ENCODE peak calls at places on chromosomes 1 and 21, in seven cellular contexts. I, C, X, B, L, M and Q are unnamed samples.

GRCh38 chr1:220775238-220775853 is 11.4 kb upstream of the MTARC1 start:
- DNase-seq in B (no peak), I (no peak), C (peak; percentile 35), X (peak; percentile 73), M (peak; percentile 76), L (peak; percentile 51), Q (no peak)

GRCh38 chr1:239155466-239155865 is 230.9 kb upstream of the CHRM3 start:
- DNase-seq in B (no peak), X (no peak), I (no peak), L (no peak), M (no peak), C (no peak), Q (no peak)

GRCh38 chr1:169193191-169193850 is 86.8 kb downstream of the ATP1B1 start:
- DNase-seq in C (peak; percentile 53), M (no peak), I (no peak), L (peak; percentile 12), X (peak; percentile 76), B (no peak), Q (no peak)

GRCh38 chr1:18800258-18800657 is 59.2 kb downstream of the TAS1R2 start:
- DNase-seq in L (no peak), B (no peak), I (no peak), X (no peak), M (no peak), C (no peak), Q (no peak)

GRCh38 chr1:15751739-15752138 is 6.9 kb upstream of the FBLIM1 start:
- DNase-seq in C (no peak), X (no peak), M (no peak), L (no peak), B (no peak), I (no peak), Q (no peak)

GRCh38 chr1:179142889-179143299 is 61.0 kb downstream of the TOR3A start:
- DNase-seq in L (no peak), B (no peak), I (no peak), M (no peak), C (peak; percentile 22), X (no peak), Q (no peak)

GRCh38 chr1:33096358-33097005 is 15.5 kb downstream of the AZIN2 start:
- DNase-seq in C (no peak), X (peak; percentile 58), B (no peak), L (no peak), I (no peak), M (peak; percentile 5), Q (no peak)

GRCh38 chr1:68384872-68385390 is 64.8 kb downstream of the RPE65 start:
- DNase-seq in X (no peak), I (no peak), C (peak; percentile 46), M (no peak), L (no peak), B (no peak), Q (no peak)

GRCh38 chr1:204434116-204434755 is 22.6 kb upstream of the PPP1R15B start:
- DNase-seq in M (no peak), C (no peak), L (no peak), X (no peak), B (no peak), I (no peak), Q (no peak)

GRCh38 chr1:109793089-109793485 is 29.4 kb upstream of the EPS8L3 start:
- DNase-seq in I (peak; percentile 18), L (no peak), X (peak; percentile 17), B (no peak), C (no peak), M (peak; percentile 37), Q (no peak)

GRCh38 chr1:78678324-78678723 is 28.7 kb downstream of the IFI44 start:
- DNase-seq in I (no peak), L (no peak), C (no peak), M (no peak), B (no peak), X (no peak), Q (no peak)

GRCh38 chr21:27421654-27422053 is 454.8 kb upstream of the ADAMTS5 start:
- DNase-seq in M (no peak), C (no peak), B (no peak), X (no peak), I (no peak), L (no peak), Q (no peak)

GRCh38 chr21:27423906-27424595 is 457.2 kb upstream of the ADAMTS5 start:
- DNase-seq in C (no peak), M (no peak), B (no peak), X (no peak), L (no peak), I (no peak), Q (no peak)

GRCh38 chr21:27422435-27422834 is 455.5 kb upstream of the ADAMTS5 start:
- DNase-seq in X (no peak), M (no peak), I (no peak), B (no peak), L (no peak), C (no peak), Q (no peak)

GRCh38 chr21:27424601-27425000 is 457.7 kb upstream of the ADAMTS5 start:
- DNase-seq in M (no peak), B (no peak), C (no peak), L (no peak), X (no peak), I (no peak), Q (no peak)

GRCh38 chr21:27423073-27423472 is 456.2 kb upstream of the ADAMTS5 start:
- DNase-seq in B (no peak), L (peak; percentile 59), I (peak; percentile 80), M (peak; percentile 65), C (peak; percentile 50), X (peak; percentile 88), Q (no peak)
- H3K27ac ChIP-seq in B (no peak overlapping the region), L (peak overlapping the region; percentile 3), I (peak overlapping the region; percentile 53), M (peak overlapping the region; percentile 37), C (no peak overlapping the region), X (no peak overlapping the region), Q (no peak overlapping the region)

DNA sequence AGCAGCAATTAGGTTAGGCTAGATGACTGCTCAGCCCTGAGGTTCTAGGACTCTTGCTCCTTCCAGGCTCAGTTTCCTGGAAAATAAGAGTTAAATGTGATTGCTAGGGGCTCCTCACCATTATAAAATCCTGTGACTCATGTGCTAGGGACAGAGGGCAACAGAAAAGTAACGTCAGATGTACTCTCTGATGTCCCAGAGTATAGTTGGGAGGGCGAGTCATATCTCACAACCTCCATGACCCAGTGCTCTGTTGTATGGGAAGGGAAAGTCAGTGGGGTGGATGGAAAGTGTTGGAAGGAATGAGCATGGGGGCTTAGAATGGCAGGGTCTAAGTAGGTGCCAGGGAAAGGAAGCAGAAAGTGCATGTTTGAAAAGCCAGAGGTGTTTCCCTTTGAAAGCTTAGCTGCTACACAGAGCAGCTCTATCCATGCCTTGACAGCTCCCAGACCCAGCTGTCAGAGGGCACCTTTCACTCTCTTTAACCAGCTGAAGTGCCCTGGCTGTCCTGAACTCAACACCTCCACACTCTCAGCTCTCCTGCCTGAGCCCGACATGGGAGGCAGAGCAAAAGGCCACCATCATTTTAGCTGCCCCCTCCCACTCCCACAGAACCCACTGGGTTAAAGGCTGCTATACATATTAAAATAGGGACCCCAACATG is 11.6 kb downstream of the GJA5 start:
- DNase-seq in I (no peak), X (peak; percentile 60), M (no peak), B (no peak), C (no peak), L (no peak), Q (no peak)
- H3K27ac ChIP-seq in I (no peak overlapping the region), X (peak overlapping the region; percentile 93), M (no peak overlapping the region), B (no peak overlapping the region), C (no peak overlapping the region), L (no peak overlapping the region), Q (no peak overlapping the region)

GRCh38 chr21:45071396-45072165 is 2.8 kb upstream of the ADARB1 start:
- DNase-seq in I (peak; percentile 59), B (no peak), L (no peak), C (no peak), M (no peak), X (no peak), Q (no peak)

GRCh38 chr21:45069085-45069484 is 5.3 kb upstream of the ADARB1 start:
- DNase-seq in L (no peak), B (no peak), X (no peak), C (no peak), I (no peak), M (no peak), Q (no peak)

GRCh38 chr21:45067462-45068285 is 6.7 kb upstream of the ADARB1 start:
- DNase-seq in B (no peak), M (no peak), X (no peak), I (no peak), C (no peak), L (no peak), Q (no peak)

GRCh38 chr21:45070970-45071369 is 3.4 kb upstream of the ADARB1 start:
- DNase-seq in M (peak; percentile 29), L (no peak), B (no peak), C (no peak), I (peak; percentile 39), X (no peak), Q (no peak)

GRCh38 chr21:45069711-45070110 is 4.7 kb upstream of the ADARB1 start:
- DNase-seq in M (no peak), X (no peak), B (no peak), I (no peak), L (no peak), C (no peak), Q (no peak)
- H3K27ac ChIP-seq in M (no peak overlapping the region), X (no peak overlapping the region), B (no peak overlapping the region), I (no peak overlapping the region), L (no peak overlapping the region), C (no peak overlapping the region), Q (no peak overlapping the region)

GRCh38 chr1:208165659-208166058 is 78.5 kb downstream of the PLXNA2 start:
- DNase-seq in X (no peak), C (no peak), M (no peak), L (no peak), I (peak; percentile 71), B (no peak), Q (no peak)

GRCh38 chr1:208164609-208165008 is 79.6 kb downstream of the PLXNA2 start:
- DNase-seq in B (no peak), L (no peak), I (peak; percentile 37), X (peak; percentile 64), M (no peak), C (no peak), Q (no peak)

GRCh38 chr1:208167229-208167869 is 76.8 kb downstream of the PLXNA2 start:
- DNase-seq in C (no peak), B (no peak), X (no peak), L (no peak), M (no peak), I (no peak), Q (no peak)

GRCh38 chr1:208169081-208169879 is 74.9 kb downstream of the PLXNA2 start:
- DNase-seq in B (no peak), M (no peak), I (no peak), C (no peak), X (no peak), L (no peak), Q (no peak)

DNA sequence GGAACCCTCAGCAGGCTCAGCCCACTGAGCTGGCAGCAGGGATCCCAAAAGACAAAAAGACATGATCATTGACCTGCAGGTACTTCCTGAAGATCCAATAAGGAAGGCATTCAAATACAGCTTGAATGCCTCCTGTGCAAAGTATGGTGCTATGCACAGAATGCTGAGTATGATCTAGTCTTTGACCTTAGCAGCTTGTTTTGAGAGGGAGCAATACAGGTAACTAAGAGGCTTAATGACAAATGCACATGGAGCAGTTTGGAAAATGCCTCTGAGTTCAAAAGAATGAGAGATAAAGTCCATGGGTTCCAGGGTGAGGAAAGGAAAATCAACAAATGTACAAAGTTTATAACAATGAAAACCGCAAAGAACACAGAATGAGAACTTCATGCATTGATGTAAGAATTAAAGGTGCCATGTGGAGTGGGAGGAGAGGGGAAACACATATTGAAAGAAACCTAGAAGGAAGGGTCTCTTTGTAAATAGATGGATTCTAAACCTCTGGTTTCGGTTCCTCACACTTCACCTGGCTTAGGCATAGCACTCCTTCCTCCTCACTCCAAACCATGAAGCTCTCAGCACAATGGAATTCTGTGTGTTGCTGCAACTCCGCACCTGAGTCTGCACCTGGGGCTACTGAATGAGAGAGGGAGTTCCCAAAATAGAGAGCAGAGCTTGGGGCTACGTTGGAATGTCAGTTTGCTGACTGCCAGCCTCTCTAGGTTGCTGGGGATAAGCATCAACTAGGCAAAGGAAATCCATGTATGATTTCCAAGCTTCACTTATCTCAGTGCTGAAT is 77.6 kb downstream of the PLXNA2 start:
- DNase-seq in I (peak; percentile 12), B (no peak), C (no peak), M (no peak), X (no peak), L (no peak), Q (no peak)
- H3K27ac ChIP-seq in I (no peak overlapping the region), B (no peak overlapping the region), C (no peak overlapping the region), M (no peak overlapping the region), X (no peak overlapping the region), L (no peak overlapping the region), Q (no peak overlapping the region)